ENCODE peak calls at places on chromosomes 3 and 15, in eight cellular contexts. G is sigmoid colon; H is CD4-positive, CD25-positive, alpha-beta regulatory T cell; Z is lung; B is uterus; C is IMR-90; T is cardiac muscle cell; D is neural progenitor cell. E is an unnamed sample.

GRCh38 chr15:34023932-34024331 is 15.1 kb downstream of the AVEN start:
- DNase-seq in C (peak), D (no peak), H (no peak), G (no peak), Z (no peak), T (no peak), B (no peak), E (no peak)

GRCh38 chr3:23202203-23202920 is 765 bp upstream of the UBE2E2 start:
- DNase-seq in D (no peak), T (no peak), B (no peak), Z (peak), G (no peak), C (peak), H (peak), E (no peak)

GRCh38 chr15:96540283-96540682 is 209.8 kb downstream of the NR2F2 start:
- DNase-seq in C (no peak), D (no peak), T (no peak), B (no peak), Z (no peak), H (no peak), G (no peak), E (no peak)

GRCh38 chr3:147669076-147669475 is 259.9 kb downstream of the ZIC1 start:
- DNase-seq in H (no peak), G (no peak), C (no peak), B (no peak), D (peak), Z (no peak), T (no peak), E (no peak)

GRCh38 chr15:74580538-74581350 is 34.9 kb upstream of the CLK3 start:
- DNase-seq in G (no peak), T (no peak), C (no peak), D (no peak), H (no peak), Z (no peak), B (no peak), E (no peak)

GRCh38 chr15:27825023-27825422 is 274.1 kb downstream of the OCA2 start:
- DNase-seq in D (no peak), C (no peak), G (no peak), B (no peak), T (no peak), Z (no peak), H (no peak), E (no peak)

GRCh38 chr3:123137001-123137400 is 64.7 kb upstream of the SEC22A start:
- DNase-seq in G (no peak), D (peak), H (no peak), C (no peak), Z (no peak), T (no peak), B (no peak), E (no peak)

GRCh38 chr15:45631831-45632230 is 3.0 kb upstream of the SQOR start:
- DNase-seq in D (no peak), H (no peak), T (no peak), C (peak), G (no peak), B (no peak), Z (no peak), E (no peak)

GRCh38 chr3:4464579-4464978 is 2.5 kb downstream of the SUMF1 start:
- DNase-seq in H (no peak), T (no peak), B (no peak), C (no peak), D (no peak), G (no peak), Z (no peak), E (no peak)

GRCh38 chr3:71211083-71211482 is 372.4 kb downstream of the FOXP1 start:
- DNase-seq in B (peak), T (no peak), D (no peak), H (no peak), C (no peak), Z (no peak), G (no peak), E (no peak)

GRCh38 chr15:40449275-40449674 is 8.5 kb downstream of the BAHD1 start:
- DNase-seq in H (no peak), B (no peak), Z (no peak), T (no peak), D (no peak), C (peak), G (no peak), E (no peak)

GRCh38 chr3:128683957-128684356 is 33.3 kb upstream of the RPN1 start:
- DNase-seq in D (no peak), H (no peak), Z (no peak), B (no peak), C (no peak), T (no peak), G (no peak), E (no peak)

GRCh38 chr3:13004376-13004775 is 68.9 kb downstream of the IQSEC1 start:
- DNase-seq in T (no peak), G (peak), Z (no peak), B (no peak), C (no peak), H (no peak), D (peak), E (no peak)

GRCh38 chr3:184154909-184155643 is at the start of gene DVL3:
- DNase-seq in D (peak), C (peak), B (peak), G (peak), H (peak), Z (peak), T (peak), E (no peak)

GRCh38 chr3:190566043-190566933 is 52.4 kb downstream of the IL1RAP start:
- DNase-seq in D (no peak), B (peak), H (no peak), C (peak), T (peak), G (peak), Z (peak), E (peak)

GRCh38 chr3:52291508-52292181 is 4.0 kb downstream of the GLYCTK start:
- DNase-seq in G (peak), T (peak), D (peak), C (no peak), Z (no peak), B (no peak), H (no peak), E (no peak)

GRCh38 chr3:47713655-47714054 is 68.0 kb downstream of the SMARCC1 start:
- DNase-seq in C (peak), G (no peak), Z (no peak), B (no peak), H (no peak), T (no peak), D (no peak), E (no peak)

GRCh38 chr3:32640939-32641725 is 43.9 kb upstream of the CNOT10 start:
- DNase-seq in Z (peak), H (no peak), D (no peak), C (peak), B (no peak), G (peak), T (no peak), E (no peak)

GRCh38 chr15:49490963-49491362 is 67.9 kb downstream of the FGF7 start:
- DNase-seq in H (no peak), C (peak), G (no peak), T (no peak), B (no peak), D (no peak), Z (no peak), E (no peak)

GRCh38 chr15:73934281-73934680 is 8.0 kb downstream of the LOXL1 start:
- DNase-seq in G (no peak), C (no peak), Z (no peak), B (no peak), D (no peak), T (no peak), H (no peak), E (no peak)

GRCh38 chr3:12486916-12487315 is 2.6 kb downstream of the TSEN2 start:
- DNase-seq in D (no peak), G (no peak), C (no peak), T (no peak), Z (no peak), H (no peak), B (no peak), E (no peak)

GRCh38 chr15:51600114-51600513 is 22.5 kb downstream of the DMXL2 start:
- DNase-seq in C (peak), T (no peak), D (no peak), H (no peak), G (no peak), B (no peak), Z (no peak), E (peak)

GRCh38 chr3:58013973-58014649 is 5.9 kb downstream of the FLNB start:
- DNase-seq in H (no peak), T (no peak), B (peak), D (no peak), G (peak), C (peak), Z (peak), E (no peak)

GRCh38 chr3:32307591-32307990 is 69.1 kb downstream of the CMTM8 start:
- DNase-seq in B (no peak), C (no peak), H (no peak), G (no peak), D (no peak), T (no peak), Z (no peak), E (no peak)

GRCh38 chr3:181838940-181839914 is 127.5 kb downstream of the SOX2 start:
- DNase-seq in G (no peak), Z (peak), B (no peak), H (no peak), C (no peak), D (no peak), T (no peak), E (no peak)

GRCh38 chr3:105466495-105467080 is 99.9 kb downstream of the ALCAM start:
- DNase-seq in Z (no peak), G (no peak), C (no peak), H (no peak), D (no peak), B (no peak), T (no peak), E (no peak)

GRCh38 chr3:90080988-90081387 is 973.6 kb downstream of the EPHA3 start:
- DNase-seq in C (no peak), G (no peak), D (peak), Z (no peak), H (no peak), B (no peak), T (no peak), E (no peak)

GRCh38 chr3:111321786-111322185 is 220.2 kb upstream of the CD96 start:
- DNase-seq in Z (no peak), D (no peak), C (no peak), B (no peak), T (no peak), H (no peak), G (no peak), E (no peak)

GRCh38 chr15:29821416-29822099 is 710 bp downstream of the TJP1 start:
- DNase-seq in G (peak), T (peak), Z (peak), H (no peak), B (peak), C (peak), D (peak), E (no peak)

GRCh38 chr3:53032609-53033008 is 13.3 kb downstream of the SFMBT1 start:
- DNase-seq in D (no peak), Z (no peak), T (no peak), B (no peak), C (no peak), H (no peak), G (no peak), E (no peak)

GRCh38 chr15:68431037-68431791 is 749 bp downstream of the ITGA11 start:
- DNase-seq in Z (no peak), G (no peak), D (peak), H (no peak), B (peak), T (peak), C (no peak), E (no peak)

GRCh38 chr3:184110316-184110725 is 13.5 kb downstream of the HTR3E start:
- DNase-seq in T (no peak), Z (no peak), C (peak), B (no peak), H (no peak), D (peak), G (no peak), E (no peak)

GRCh38 chr3:191350389-191351090 is 20.2 kb upstream of the UTS2B start:
- DNase-seq in C (peak), B (no peak), T (no peak), Z (no peak), G (no peak), D (no peak), H (no peak), E (no peak)

GRCh38 chr3:56881035-56881575 is 79.4 kb upstream of the ARHGEF3 start:
- DNase-seq in H (no peak), D (no peak), Z (no peak), C (peak), B (no peak), T (no peak), G (no peak), E (no peak)

GRCh38 chr3:62500556-62501294 is 127.4 kb upstream of the FEZF2 start:
- DNase-seq in Z (no peak), C (no peak), H (no peak), D (peak), B (no peak), G (no peak), T (no peak), E (no peak)

GRCh38 chr3:182810574-182811268 is 17.4 kb downstream of the ATP11B start:
- DNase-seq in T (no peak), D (no peak), C (peak), H (no peak), Z (no peak), B (no peak), G (no peak), E (no peak)

GRCh38 chr3:137263982-137264777 is 306.4 kb downstream of the IL20RB start:
- DNase-seq in Z (no peak), G (no peak), D (peak), H (no peak), C (no peak), T (peak), B (no peak), E (no peak)

GRCh38 chr15:55196011-55196410 is 730 bp downstream of the RSL24D1 start:
- DNase-seq in H (no peak), G (no peak), T (no peak), C (peak), D (no peak), B (no peak), Z (no peak), E (no peak)

GRCh38 chr3:127456471-127457093 is 134.0 kb downstream of the TPRA1 start:
- DNase-seq in C (peak), D (no peak), T (no peak), Z (no peak), B (no peak), G (peak), H (no peak), E (peak)

GRCh38 chr15:80551348-80551747 is 143.8 kb upstream of the ABHD17C start:
- DNase-seq in D (no peak), C (no peak), H (no peak), G (no peak), Z (no peak), T (no peak), B (no peak), E (no peak)
- H3K4me3 ChIP-seq in D (no peak), C (no peak), H (no peak), G (no peak), Z (no peak), T (no peak), B (no peak), E (no peak)

DNA sequence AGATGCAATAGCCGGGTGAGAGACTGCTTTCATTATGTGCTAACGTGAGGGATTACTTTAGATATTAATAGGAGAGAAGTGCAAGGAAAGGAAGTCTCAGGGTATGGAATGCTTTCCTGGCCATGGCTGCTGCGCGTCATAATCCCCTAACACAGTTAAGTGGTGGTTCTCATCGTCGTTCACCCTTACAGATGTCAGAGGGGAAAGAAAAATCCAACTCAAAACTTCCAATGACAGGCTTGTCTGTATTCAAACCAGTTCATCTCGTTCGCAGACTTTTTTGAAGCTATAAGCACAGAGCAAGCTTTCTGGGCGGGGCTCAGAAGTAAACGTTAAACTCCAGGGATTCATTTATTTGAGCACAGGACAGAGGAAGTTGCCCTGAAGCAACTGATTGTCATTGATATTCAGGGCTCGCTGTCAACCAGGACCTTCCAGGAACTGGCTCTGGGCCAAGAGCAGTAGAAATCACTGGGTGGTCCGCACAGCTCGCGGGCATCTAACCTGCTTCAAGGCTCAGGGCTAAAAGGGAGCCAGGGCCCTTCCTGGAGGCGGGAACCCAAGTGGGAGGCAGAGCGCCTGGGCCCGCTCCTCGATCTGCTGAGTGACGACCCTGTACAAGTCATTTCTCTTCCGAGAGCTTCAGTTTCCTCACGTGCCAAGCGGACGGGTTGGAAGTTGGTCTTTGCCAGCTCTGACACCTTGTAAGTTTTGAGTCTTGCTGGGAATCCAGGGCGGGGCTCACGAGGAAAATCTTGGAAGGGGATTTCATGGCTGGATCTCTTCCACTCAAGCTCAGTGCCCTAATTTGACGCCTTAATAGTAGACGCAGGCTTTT is 1.1 kb upstream of the LPP start:
- DNase-seq in D (peak), G (peak), T (peak), C (peak), Z (peak), B (peak), H (no peak), E (no peak)
- H3K4me3 ChIP-seq in D (peak), G (peak), T (peak), C (peak), Z (peak), B (peak), H (peak), E (peak)

DNA sequence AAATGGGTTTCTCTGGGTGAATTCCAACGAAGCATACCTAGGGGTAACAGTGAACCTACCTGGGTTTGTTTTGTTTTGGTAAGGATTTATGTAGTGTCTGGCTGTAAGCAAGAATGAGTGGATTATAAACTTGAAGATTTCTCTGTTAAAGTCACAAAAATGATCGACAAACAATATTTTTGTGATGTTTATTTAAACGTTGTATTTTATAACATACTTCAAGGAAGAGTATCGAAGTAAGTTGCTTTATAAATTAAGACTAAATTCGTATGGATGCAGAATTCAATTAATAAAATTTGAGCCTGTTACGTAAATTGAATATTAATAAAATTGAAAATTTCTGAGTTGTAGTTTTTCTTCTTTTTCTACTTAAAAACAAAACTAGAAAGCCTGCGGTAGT is 982 bp upstream of the ZDHHC23 start:
- DNase-seq in H (no peak), C (no peak), G (no peak), D (no peak), T (no peak), Z (no peak), B (no peak), E (no peak)
- H3K4me3 ChIP-seq in H (peak), C (no peak), G (no peak), D (peak), T (peak), Z (no peak), B (peak), E (peak)

GRCh38 chr3:14440168-14440518 is 37.7 kb downstream of the SLC6A6 start:
- DNase-seq in T (no peak), H (no peak), C (no peak), B (no peak), D (no peak), Z (no peak), G (no peak), E (no peak)

GRCh38 chr3:14438929-14439328 is 36.5 kb downstream of the SLC6A6 start:
- DNase-seq in Z (no peak), T (no peak), D (no peak), G (no peak), H (no peak), B (no peak), C (no peak), E (no peak)

GRCh38 chr3:14438262-14438661 is 35.9 kb downstream of the SLC6A6 start:
- DNase-seq in G (no peak), C (no peak), D (no peak), Z (no peak), H (no peak), T (no peak), B (no peak), E (no peak)

GRCh38 chr3:14440531-14441239 is 38.3 kb downstream of the SLC6A6 start:
- DNase-seq in C (peak), G (no peak), H (no peak), T (peak), Z (no peak), D (peak), B (no peak), E (peak)

DNA sequence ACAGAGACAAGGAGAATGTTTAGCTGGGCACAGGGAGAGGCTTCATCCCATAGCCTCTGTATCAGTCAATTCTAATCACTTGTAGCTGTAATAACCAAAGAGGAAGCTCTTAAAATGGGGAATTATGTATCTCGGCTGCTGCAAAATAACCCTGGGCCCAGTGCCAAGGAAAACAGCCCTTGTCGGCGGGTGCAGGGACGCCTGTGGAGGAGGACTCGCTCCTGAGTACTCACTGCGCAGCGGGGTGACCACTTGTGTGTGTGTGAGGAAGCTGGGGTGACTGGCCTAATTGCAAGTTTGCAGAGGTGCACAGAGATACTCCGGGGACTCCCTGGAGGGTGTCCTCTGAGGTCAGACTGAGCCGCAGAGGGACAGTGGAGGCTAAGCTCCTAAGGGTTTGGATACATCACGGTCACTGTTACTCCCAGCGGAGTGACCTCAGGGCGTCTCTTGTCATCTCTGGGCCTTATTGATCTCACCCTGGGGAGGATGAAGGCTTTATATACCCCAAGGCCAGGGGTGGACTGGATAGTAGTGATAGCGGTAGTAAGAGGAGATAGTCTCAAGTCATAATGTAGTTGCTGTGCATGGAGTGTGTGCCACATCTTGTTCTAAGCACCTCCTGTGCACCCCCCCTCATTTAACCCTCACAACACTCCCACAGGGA is 37.2 kb downstream of the SLC6A6 start:
- DNase-seq in G (peak), D (no peak), T (no peak), H (no peak), Z (peak), C (peak), B (peak), E (no peak)
- H3K4me3 ChIP-seq in G (no peak), D (no peak), T (no peak), H (no peak), Z (no peak), C (no peak), B (no peak), E (no peak)

E was measured in kidney epithelial cell.